ENCODE peak calls at places on chromosomes 11 and 22, in six cellular contexts. One of them, this sample, is unnamed.

GRCh38 chr11:561148-562003 is 606 bp downstream of the RASSF7 start:
- DNase-seq in GM06990: no peak
- DNase-seq in tibial artery: no peak
- DNase-seq in keratinocyte: peak; percentile 45
- DNase-seq in fibroblast of the aortic adventitia: no peak
- DNase-seq in breast epithelium: no peak
- DNase-seq in this sample: no peak

GRCh38 chr22:24146791-24147353 is 34.4 kb upstream of the SUSD2 start:
- DNase-seq in GM06990: no peak
- DNase-seq in tibial artery: peak; percentile 84
- DNase-seq in keratinocyte: no peak
- DNase-seq in fibroblast of the aortic adventitia: peak; percentile 84
- DNase-seq in breast epithelium: no peak
- DNase-seq in this sample: peak; percentile 85

GRCh38 chr22:24952837-24953293 is 349 bp downstream of the KIAA1671 start:
- DNase-seq in GM06990: no peak
- DNase-seq in tibial artery: peak; percentile 77
- DNase-seq in keratinocyte: no peak
- DNase-seq in fibroblast of the aortic adventitia: peak; percentile 61
- DNase-seq in breast epithelium: peak; percentile 69
- DNase-seq in this sample: peak; percentile 64

GRCh38 chr11:36231300-36231699 is 57.9 kb downstream of the COMMD9 start:
- DNase-seq in GM06990: no peak
- DNase-seq in tibial artery: no peak
- DNase-seq in keratinocyte: no peak
- DNase-seq in fibroblast of the aortic adventitia: peak; percentile 67
- DNase-seq in breast epithelium: no peak
- DNase-seq in this sample: peak; percentile 77

GRCh38 chr22:23478175-23478574 is 101.9 kb downstream of the IGLL1 start:
- DNase-seq in GM06990: no peak
- DNase-seq in tibial artery: no peak
- DNase-seq in keratinocyte: no peak
- DNase-seq in fibroblast of the aortic adventitia: no peak
- DNase-seq in breast epithelium: no peak
- DNase-seq in this sample: no peak

GRCh38 chr11:71946144-71946571 is 17.3 kb downstream of the RNF121 start:
- DNase-seq in GM06990: no peak
- DNase-seq in tibial artery: no peak
- DNase-seq in keratinocyte: no peak
- DNase-seq in fibroblast of the aortic adventitia: peak; percentile 61
- DNase-seq in breast epithelium: no peak
- DNase-seq in this sample: peak; percentile 67

GRCh38 chr11:14082338-14082737 is 119.8 kb downstream of the SPON1 start:
- DNase-seq in GM06990: no peak
- DNase-seq in tibial artery: no peak
- DNase-seq in keratinocyte: no peak
- DNase-seq in fibroblast of the aortic adventitia: no peak
- DNase-seq in breast epithelium: no peak
- DNase-seq in this sample: no peak

GRCh38 chr11:96033569-96033968 is 109.7 kb upstream of the MTMR2 start:
- DNase-seq in GM06990: no peak
- DNase-seq in tibial artery: no peak
- DNase-seq in keratinocyte: no peak
- DNase-seq in fibroblast of the aortic adventitia: peak; percentile 76
- DNase-seq in breast epithelium: no peak
- DNase-seq in this sample: no peak

GRCh38 chr11:116727990-116728389 is 44.8 kb downstream of the BUD13 start:
- DNase-seq in GM06990: no peak
- DNase-seq in tibial artery: peak; percentile 7
- DNase-seq in keratinocyte: no peak
- DNase-seq in fibroblast of the aortic adventitia: no peak
- DNase-seq in breast epithelium: no peak
- DNase-seq in this sample: no peak

GRCh38 chr22:41917906-41918791 is 3.3 kb upstream of the SHISA8 start:
- DNase-seq in GM06990: peak; percentile 67
- DNase-seq in tibial artery: no peak
- DNase-seq in keratinocyte: no peak
- DNase-seq in fibroblast of the aortic adventitia: peak; percentile 58
- DNase-seq in breast epithelium: no peak
- DNase-seq in this sample: peak; percentile 61

GRCh38 chr22:40855104-40855959 is 1.1 kb downstream of the ST13 start:
- DNase-seq in GM06990: peak; percentile 7
- DNase-seq in tibial artery: no peak
- DNase-seq in keratinocyte: no peak
- DNase-seq in fibroblast of the aortic adventitia: peak; percentile 36
- DNase-seq in breast epithelium: no peak
- DNase-seq in this sample: no peak

GRCh38 chr11:115981814-115982471 is 477.7 kb upstream of the CADM1 start:
- DNase-seq in GM06990: no peak
- DNase-seq in tibial artery: no peak
- DNase-seq in keratinocyte: no peak
- DNase-seq in fibroblast of the aortic adventitia: no peak
- DNase-seq in breast epithelium: no peak
- DNase-seq in this sample: no peak

GRCh38 chr22:23497016-23497885 is 82.8 kb downstream of the IGLL1 start:
- DNase-seq in GM06990: no peak
- DNase-seq in tibial artery: no peak
- DNase-seq in keratinocyte: no peak
- DNase-seq in fibroblast of the aortic adventitia: no peak
- DNase-seq in breast epithelium: no peak
- DNase-seq in this sample: no peak

GRCh38 chr22:36221799-36222751 is 17.3 kb downstream of the APOL2 start:
- DNase-seq in GM06990: no peak
- DNase-seq in tibial artery: no peak
- DNase-seq in keratinocyte: no peak
- DNase-seq in fibroblast of the aortic adventitia: peak; percentile 68
- DNase-seq in breast epithelium: no peak
- DNase-seq in this sample: peak; percentile 33

GRCh38 chr11:106391771-106392412 is 314.4 kb downstream of the AASDHPPT start:
- DNase-seq in GM06990: no peak
- DNase-seq in tibial artery: no peak
- DNase-seq in keratinocyte: no peak
- DNase-seq in fibroblast of the aortic adventitia: peak; percentile 78
- DNase-seq in breast epithelium: no peak
- DNase-seq in this sample: peak; percentile 79

GRCh38 chr11:60932605-60933346 is 8.5 kb downstream of the TMEM132A start:
- DNase-seq in GM06990: peak; percentile 35
- DNase-seq in tibial artery: no peak
- DNase-seq in keratinocyte: no peak
- DNase-seq in fibroblast of the aortic adventitia: no peak
- DNase-seq in breast epithelium: no peak
- DNase-seq in this sample: peak; percentile 35

GRCh38 chr11:69700278-69701140 is 3.3 kb downstream of the FGF19 start:
- DNase-seq in GM06990: no peak
- DNase-seq in tibial artery: peak; percentile 59
- DNase-seq in keratinocyte: no peak
- DNase-seq in fibroblast of the aortic adventitia: peak; percentile 43
- DNase-seq in breast epithelium: no peak
- DNase-seq in this sample: peak; percentile 62

GRCh38 chr22:50326225-50326958 is 420 bp downstream of the DENND6B start:
- DNase-seq in GM06990: no peak
- DNase-seq in tibial artery: no peak
- DNase-seq in keratinocyte: no peak
- DNase-seq in fibroblast of the aortic adventitia: no peak
- DNase-seq in breast epithelium: no peak
- DNase-seq in this sample: no peak
- TF ChIP-seq CTCF in GM06990: no peak
- TF ChIP-seq CTCF in tibial artery: no peak
- TF ChIP-seq CTCF in keratinocyte: no peak
- TF ChIP-seq CTCF in fibroblast of the aortic adventitia: no peak
- TF ChIP-seq CTCF in breast epithelium: no peak
- TF ChIP-seq CTCF in this sample: no peak

GRCh38 chr11:128548655-128549255 is 38.6 kb downstream of the ETS1 start:
- DNase-seq in GM06990: peak; percentile 63
- DNase-seq in tibial artery: no peak
- DNase-seq in keratinocyte: no peak
- DNase-seq in fibroblast of the aortic adventitia: no peak
- DNase-seq in breast epithelium: no peak
- DNase-seq in this sample: no peak
- H3K4me3 ChIP-seq in GM06990: peak overlapping the region; percentile 55
- H3K4me3 ChIP-seq in tibial artery: peak overlapping the region; percentile 60
- H3K4me3 ChIP-seq in keratinocyte: peak overlapping the region; percentile 45
- H3K4me3 ChIP-seq in fibroblast of the aortic adventitia: peak overlapping the region; percentile 44
- H3K4me3 ChIP-seq in breast epithelium: peak overlapping the region; percentile 40
- H3K4me3 ChIP-seq in this sample: peak overlapping the region; percentile 39

GRCh38 chr11:17930544-17931144 is 82.2 kb downstream of the SERGEF start:
- DNase-seq in GM06990: no peak
- DNase-seq in tibial artery: no peak
- DNase-seq in keratinocyte: no peak
- DNase-seq in fibroblast of the aortic adventitia: no peak
- DNase-seq in breast epithelium: no peak
- DNase-seq in this sample: no peak
- TF ChIP-seq CTCF in GM06990: peak; percentile 7
- TF ChIP-seq CTCF in tibial artery: no peak
- TF ChIP-seq CTCF in keratinocyte: no peak
- TF ChIP-seq CTCF in fibroblast of the aortic adventitia: no peak
- TF ChIP-seq CTCF in breast epithelium: no peak
- TF ChIP-seq CTCF in this sample: no peak

GRCh38 chr11:65719887-65720236 is 736 bp downstream of the RNASEH2C start:
- DNase-seq in GM06990: no peak
- DNase-seq in tibial artery: no peak
- DNase-seq in keratinocyte: no peak
- DNase-seq in fibroblast of the aortic adventitia: peak; percentile 49
- DNase-seq in breast epithelium: no peak
- DNase-seq in this sample: peak; percentile 12

GRCh38 chr11:65718964-65719492 is 1.6 kb downstream of the RNASEH2C start:
- DNase-seq in GM06990: no peak
- DNase-seq in tibial artery: no peak
- DNase-seq in keratinocyte: no peak
- DNase-seq in fibroblast of the aortic adventitia: peak; percentile 32
- DNase-seq in breast epithelium: no peak
- DNase-seq in this sample: peak; percentile 5

GRCh38 chr11:65717906-65718305 is 2.7 kb downstream of the RNASEH2C start:
- DNase-seq in GM06990: no peak
- DNase-seq in tibial artery: no peak
- DNase-seq in keratinocyte: no peak
- DNase-seq in fibroblast of the aortic adventitia: no peak
- DNase-seq in breast epithelium: no peak
- DNase-seq in this sample: no peak

GRCh38 chr11:65716774-65717405 is 3.7 kb downstream of the RNASEH2C start:
- DNase-seq in GM06990: no peak
- DNase-seq in tibial artery: peak; percentile 43
- DNase-seq in keratinocyte: no peak
- DNase-seq in fibroblast of the aortic adventitia: no peak
- DNase-seq in breast epithelium: no peak
- DNase-seq in this sample: no peak

GRCh38 chr11:65718531-65718930 is 2.1 kb downstream of the RNASEH2C start:
- DNase-seq in GM06990: no peak
- DNase-seq in tibial artery: no peak
- DNase-seq in keratinocyte: no peak
- DNase-seq in fibroblast of the aortic adventitia: no peak
- DNase-seq in breast epithelium: no peak
- DNase-seq in this sample: no peak
- H3K4me3 ChIP-seq in GM06990: no peak overlapping the region
- H3K4me3 ChIP-seq in tibial artery: no peak overlapping the region
- H3K4me3 ChIP-seq in keratinocyte: no peak overlapping the region
- H3K4me3 ChIP-seq in fibroblast of the aortic adventitia: peak overlapping the region; percentile 25
- H3K4me3 ChIP-seq in breast epithelium: no peak overlapping the region
- H3K4me3 ChIP-seq in this sample: no peak overlapping the region

DNA sequence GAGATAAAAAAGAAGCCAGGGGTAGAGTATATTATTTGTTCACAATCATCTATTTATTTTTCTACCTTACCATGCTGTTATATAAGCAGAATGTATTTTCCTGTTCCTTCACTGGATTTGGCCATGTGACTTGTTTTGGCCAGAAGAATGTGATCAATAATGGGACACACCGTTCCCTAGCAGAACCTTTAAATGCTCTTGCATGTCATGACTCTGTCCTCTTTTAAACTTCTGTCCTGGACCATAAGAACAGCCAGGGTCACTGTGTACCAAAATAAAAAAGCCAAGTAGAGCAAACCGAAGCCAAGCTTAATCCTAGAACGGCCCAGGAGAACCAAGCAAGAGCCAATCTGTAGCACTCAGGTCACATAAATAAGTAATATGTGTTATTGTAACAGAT is 1682.4 kb downstream of the LRRC4C start:
- DNase-seq in GM06990: no peak
- DNase-seq in tibial artery: no peak
- DNase-seq in keratinocyte: no peak
- DNase-seq in fibroblast of the aortic adventitia: no peak
- DNase-seq in breast epithelium: no peak
- DNase-seq in this sample: no peak
- TF ChIP-seq CTCF in GM06990: no peak
- TF ChIP-seq CTCF in tibial artery: no peak
- TF ChIP-seq CTCF in keratinocyte: no peak
- TF ChIP-seq CTCF in fibroblast of the aortic adventitia: no peak
- TF ChIP-seq CTCF in breast epithelium: no peak
- TF ChIP-seq CTCF in this sample: no peak